ENCODE peak calls at places on chromosomes 1 and 21, in five cellular contexts. M, J, X, W and N are unnamed samples.
A peak's percentile ranks its signal among the peaks of the same experiment; 100 is the strongest.

GRCh38 chr1:16718908-16719533 is 21.3 kb upstream of the RNU1-4 start:
- DNase-seq in W (no peak), X (no peak), J (no peak), M (no peak), N (no peak)

GRCh38 chr1:89870998-89871397 is 50.2 kb downstream of the LRRC8D start:
- DNase-seq in J (no peak), X (no peak), M (no peak), W (no peak), N (no peak)

GRCh38 chr1:112337028-112337531 is 58.9 kb upstream of the CTTNBP2NL start:
- DNase-seq in M (no peak), X (peak; percentile 44), J (peak; percentile 31), W (peak; percentile 34), N (peak; percentile 17)

GRCh38 chr1:114369930-114370329 is 141.1 kb downstream of the TRIM33 start:
- DNase-seq in W (no peak), J (no peak), X (no peak), M (no peak), N (no peak)

GRCh38 chr1:226092955-226093354 is 30.4 kb downstream of the H3-3A start:
- DNase-seq in X (no peak), W (no peak), J (no peak), M (no peak), N (no peak)

GRCh38 chr1:219330669-219331068 is 157.0 kb downstream of the LYPLAL1 start:
- DNase-seq in M (no peak), W (no peak), J (no peak), X (no peak), N (no peak)

GRCh38 chr1:43438006-43438405 is 15.7 kb downstream of the HYI start:
- DNase-seq in M (no peak), X (no peak), J (no peak), W (no peak), N (no peak)

GRCh38 chr1:23202263-23202749 is 15.0 kb downstream of the HTR1D start:
- DNase-seq in X (no peak), J (no peak), W (no peak), M (no peak), N (no peak)

GRCh38 chr1:177525176-177525575 is 354.4 kb downstream of the BRINP2 start:
- DNase-seq in X (no peak), M (no peak), W (no peak), J (no peak), N (no peak)

GRCh38 chr1:183103141-183103540 is 79.9 kb downstream of the LAMC1 start:
- DNase-seq in W (peak; percentile 21), M (no peak), X (no peak), J (peak; percentile 58), N (no peak)

GRCh38 chr1:113226118-113226517 is 153.1 kb downstream of the LRIG2 start:
- DNase-seq in M (no peak), W (no peak), X (no peak), J (no peak), N (no peak)

GRCh38 chr1:218624051-218624450 is 278.9 kb downstream of the TGFB2 start:
- DNase-seq in M (no peak), W (no peak), X (no peak), J (no peak), N (no peak)

GRCh38 chr1:51750218-51750617 is 128.3 kb downstream of the NRDC start:
- DNase-seq in W (no peak), M (no peak), X (no peak), J (no peak), N (no peak)

GRCh38 chr1:212478467-212479025 is 45.8 kb downstream of the NENF start:
- DNase-seq in M (no peak), W (no peak), J (no peak), X (no peak), N (no peak)

GRCh38 chr1:162385702-162386101 is 4.2 kb downstream of the C1orf226 start:
- DNase-seq in M (no peak), W (no peak), X (no peak), J (no peak), N (no peak)

GRCh38 chr1:200891774-200892157 is 2.9 kb upstream of the INAVA start:
- DNase-seq in J (no peak), X (no peak), M (no peak), W (peak; percentile 72), N (peak; percentile 83)

GRCh38 chr1:179706339-179706941 is 36.7 kb upstream of the FAM163A start:
- DNase-seq in W (peak; percentile 72), J (peak; percentile 24), M (no peak), X (peak; percentile 30), N (peak; percentile 77)

GRCh38 chr1:180956028-180956640 is 43.4 kb downstream of the KIAA1614 start:
- DNase-seq in M (no peak), X (no peak), J (no peak), W (no peak), N (no peak)

GRCh38 chr1:59146651-59147358 is 150.1 kb upstream of the FGGY start:
- DNase-seq in M (no peak), W (peak; percentile 75), J (no peak), X (peak; percentile 33), N (peak; percentile 67)

GRCh38 chr1:22941257-22941656 is 31.4 kb downstream of the LACTBL1 start:
- DNase-seq in X (no peak), M (no peak), J (no peak), W (no peak), N (no peak)

GRCh38 chr1:71733121-71733520 is 549.2 kb downstream of the NEGR1 start:
- DNase-seq in W (no peak), M (no peak), X (no peak), J (no peak), N (no peak)

GRCh38 chr1:156152628-156153027 is 757 bp upstream of the SEMA4A start:
- DNase-seq in J (no peak), X (no peak), M (no peak), W (peak; percentile 25), N (no peak)

GRCh38 chr1:89842547-89843278 is 21.9 kb downstream of the LRRC8D start:
- DNase-seq in X (no peak), J (no peak), W (no peak), M (no peak), N (no peak)

GRCh38 chr21:33025471-33026298 is at the start of gene OLIG2:
- DNase-seq in X (no peak), J (no peak), M (no peak), W (peak; percentile 86), N (no peak)

GRCh38 chr1:237448042-237448441 is 406.1 kb downstream of the RYR2 start:
- DNase-seq in J (no peak), W (no peak), M (no peak), X (no peak), N (no peak)

GRCh38 chr1:226762988-226763740 is 24.1 kb upstream of the ITPKB start:
- DNase-seq in X (no peak), J (no peak), M (no peak), W (no peak), N (no peak)

GRCh38 chr1:220335668-220336067 is 63.4 kb upstream of the RAB3GAP2 start:
- DNase-seq in M (no peak), X (no peak), J (peak; percentile 11), W (no peak), N (no peak)

GRCh38 chr1:219472596-219472995 is 140.3 kb downstream of the ZC3H11B start:
- DNase-seq in M (no peak), W (no peak), X (no peak), J (no peak), N (no peak)

GRCh38 chr1:64967381-64967780 is 1.0 kb upstream of the JAK1 start:
- DNase-seq in J (no peak), M (no peak), X (no peak), W (peak; percentile 12), N (no peak)

GRCh38 chr21:37219766-37220432 is 47.2 kb downstream of the VPS26C start:
- DNase-seq in W (no peak), J (no peak), X (no peak), M (no peak), N (no peak)

GRCh38 chr1:213035573-213035972 is 15.5 kb upstream of the RPS6KC1 start:
- DNase-seq in X (no peak), M (no peak), W (no peak), J (no peak), N (no peak)

GRCh38 chr1:15444476-15445389 is 6.5 kb downstream of the CTRC start:
- DNase-seq in M (no peak), W (no peak), J (no peak), X (no peak), N (no peak)

GRCh38 chr1:15442119-15442518 is 3.9 kb downstream of the CTRC start:
- DNase-seq in M (no peak), X (no peak), W (no peak), J (no peak), N (no peak)

GRCh38 chr1:15441247-15441646 is 3.0 kb downstream of the CTRC start:
- DNase-seq in J (no peak), W (no peak), M (no peak), X (no peak), N (no peak)

GRCh38 chr1:15442759-15443158 is 4.5 kb downstream of the CTRC start:
- DNase-seq in X (no peak), W (no peak), M (no peak), J (no peak), N (no peak)

GRCh38 chr1:15443281-15443680 is 5.0 kb downstream of the CTRC start:
- DNase-seq in M (no peak), W (no peak), X (no peak), J (no peak), N (no peak)
- TF ChIP-seq CTCF in M (no peak), W (no peak), X (no peak), J (no peak), N (no peak)

DNA sequence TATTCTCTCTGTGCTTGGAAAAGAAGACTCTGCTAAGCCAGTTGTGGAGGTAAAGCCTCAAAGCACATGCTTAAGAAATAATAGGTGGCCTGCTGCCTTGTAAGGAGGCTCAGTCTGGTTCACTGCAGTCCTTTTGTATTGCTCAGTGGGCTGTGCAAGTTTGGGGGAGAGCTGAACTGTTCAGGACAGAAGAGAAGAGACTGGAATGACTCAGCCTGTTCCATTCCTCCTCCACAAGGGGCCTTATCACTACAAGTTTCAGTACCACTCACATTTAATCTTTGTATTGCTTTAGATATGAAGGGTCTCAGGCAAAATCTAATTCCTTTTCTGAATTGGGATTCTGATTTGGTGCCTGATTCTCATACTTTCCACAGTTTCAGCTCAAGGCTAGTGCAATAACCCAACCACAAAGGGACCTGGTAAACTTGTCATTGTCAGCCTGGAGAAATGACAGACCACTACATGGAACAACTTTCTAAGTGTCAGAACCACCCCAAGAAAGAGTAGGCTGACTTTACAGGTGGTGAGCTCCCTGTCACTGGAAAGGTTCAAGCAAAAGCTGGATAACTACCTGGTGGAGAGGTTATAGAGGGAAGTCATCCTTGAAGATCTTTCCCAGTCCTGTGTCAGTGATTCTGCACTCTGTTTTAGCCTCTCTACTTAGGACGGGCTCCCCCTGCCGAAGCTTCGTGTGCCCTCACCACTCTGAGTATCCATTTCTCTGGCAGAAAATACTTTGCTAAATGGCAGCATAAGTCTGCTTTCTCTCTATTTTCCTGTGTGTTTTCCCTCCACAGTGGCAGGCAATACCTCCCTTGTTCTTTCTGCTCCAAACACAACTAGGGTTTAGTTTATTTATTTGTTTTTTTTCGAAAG is 162.9 kb upstream of the GJB5 start:
- DNase-seq in J (no peak), M (no peak), X (no peak), W (no peak), N (no peak)
- TF ChIP-seq CTCF in J (no peak), M (no peak), X (no peak), W (no peak), N (no peak)

GRCh38 chr1:94892604-94893280 is 34.2 kb downstream of the CNN3 start:
- DNase-seq in M (no peak), X (no peak), J (no peak), W (no peak), N (no peak)
- TF ChIP-seq CTCF in M (no peak), X (no peak), J (no peak), W (no peak), N (no peak)

GRCh38 chr1:104019675-104020049 is 270.0 kb downstream of the AMY1C start:
- DNase-seq in M (no peak), X (no peak), W (no peak), J (no peak), N (no peak)

GRCh38 chr1:104018922-104019674 is 269.4 kb downstream of the AMY1C start:
- DNase-seq in W (no peak), X (no peak), M (no peak), J (no peak), N (no peak)
- TF ChIP-seq CTCF in W (no peak), X (no peak), M (no peak), J (no peak), N (no peak)